ENCODE peak calls at places on chromosomes 2 and 18, in four cellular contexts. Q, X, E and T are unnamed samples.

GRCh38 chr18:3410273-3410672 is 39.7 kb upstream of the TGIF1 start:
- DNase-seq in Q (no peak), X (no peak), E (no peak), T (no peak)

GRCh38 chr2:75646583-75647425 is at the start of gene MRPL19:
- DNase-seq in Q (peak), X (peak), E (peak), T (peak)

GRCh38 chr18:55116855-55117254 is 157.6 kb upstream of the CCDC68 start:
- DNase-seq in Q (no peak), X (no peak), E (no peak), T (peak)

GRCh38 chr2:216691210-216691741 is 4.1 kb downstream of the IGFBP5 start:
- DNase-seq in Q (peak), X (no peak), E (peak), T (peak)

GRCh38 chr2:181656450-181657261 is at the start of gene CERKL:
- DNase-seq in Q (no peak), X (no peak), E (peak), T (peak)

GRCh38 chr2:177211148-177211547 is 1.4 kb upstream of the HNRNPA3 start:
- DNase-seq in Q (no peak), X (no peak), E (no peak), T (no peak)

GRCh38 chr2:236121546-236121945 is 46.6 kb downstream of the GBX2 start:
- DNase-seq in Q (no peak), X (no peak), E (peak), T (no peak)

GRCh38 chr2:234483568-234484251 is 13.2 kb downstream of the ARL4C start:
- DNase-seq in Q (no peak), X (no peak), E (no peak), T (no peak)